ENCODE peak calls at places on chromosomes 16 and 17, in nine cellular contexts. I is stimulated activated CD8-positive, alpha-beta memory T cell treated with anti-CD3 and anti-CD28 coated beads, Interleukin-4, amount 100 ng/mL, for 1 hour; R is GDM1; V is T follicular helper cell; A is CD8-positive, alpha-beta memory T cell; F is G401; S is KG1; Y is NT2/D1; Q is endothelial cell. X is an unnamed sample.

GRCh38 chr17:5282639-5283217 is 644 bp downstream of the RABEP1 start:
- DNase-seq in I (peak), R (no peak), V (peak), A (no peak), F (peak), S (no peak), Y (no peak), Q (no peak), X (no peak)

GRCh38 chr17:45427181-45427835 is 5.4 kb downstream of the ARHGAP27 start:
- DNase-seq in I (no peak), R (no peak), V (no peak), A (no peak), F (no peak), S (no peak), Y (no peak), Q (no peak), X (no peak)

GRCh38 chr17:49132699-49133364 is at the start of gene B4GALNT2:
- DNase-seq in I (no peak), R (no peak), V (no peak), A (no peak), F (no peak), S (no peak), Y (no peak), Q (peak), X (no peak)

GRCh38 chr17:40425741-40426140 is 8.0 kb upstream of the TOP2A start:
- DNase-seq in I (no peak), R (peak), V (no peak), A (no peak), F (no peak), S (no peak), Y (no peak), Q (no peak), X (no peak)

GRCh38 chr16:85675528-85675927 is 13.2 kb downstream of the GINS2 start:
- DNase-seq in I (no peak), R (no peak), V (no peak), A (no peak), F (peak), S (no peak), Y (peak), Q (no peak), X (no peak)

GRCh38 chr17:28567604-28568003 is 3.7 kb downstream of the PIGS start:
- DNase-seq in I (no peak), R (peak), V (no peak), A (no peak), F (no peak), S (no peak), Y (no peak), Q (no peak), X (no peak)

GRCh38 chr17:7886227-7887037 is 2.2 kb upstream of the CHD3 start:
- DNase-seq in I (no peak), R (no peak), V (peak), A (peak), F (peak), S (peak), Y (no peak), Q (peak), X (peak)

GRCh38 chr17:74290340-74290739 is 16.3 kb downstream of the DNAI2 start:
- DNase-seq in I (no peak), R (no peak), V (no peak), A (no peak), F (no peak), S (no peak), Y (no peak), Q (no peak), X (no peak)

GRCh38 chr17:44915321-44915726 is at the start of gene GFAP:
- DNase-seq in I (no peak), R (no peak), V (no peak), A (no peak), F (no peak), S (no peak), Y (no peak), Q (no peak), X (no peak)

GRCh38 chr17:49076575-49077384 is 55.8 kb upstream of the B4GALNT2 start:
- DNase-seq in I (no peak), R (no peak), V (no peak), A (no peak), F (no peak), S (no peak), Y (no peak), Q (no peak), X (no peak)

GRCh38 chr17:79150035-79150733 is 75.6 kb downstream of the ENGASE start:
- DNase-seq in I (no peak), R (no peak), V (no peak), A (no peak), F (no peak), S (no peak), Y (no peak), Q (no peak), X (no peak)

GRCh38 chr16:86030116-86030515 is 131.2 kb downstream of the IRF8 start:
- DNase-seq in I (no peak), R (no peak), V (no peak), A (no peak), F (no peak), S (no peak), Y (no peak), Q (no peak), X (no peak)

GRCh38 chr17:28493467-28493866 is 12.7 kb upstream of the FOXN1 start:
- DNase-seq in I (no peak), R (no peak), V (no peak), A (no peak), F (no peak), S (no peak), Y (no peak), Q (no peak), X (no peak)

GRCh38 chr16:970766-971581 is at the start of gene LMF1:
- DNase-seq in I (peak), R (peak), V (peak), A (peak), F (peak), S (peak), Y (peak), Q (peak), X (peak)